ENCODE peak calls at places on chromosomes 7 and 10, in seven cellular contexts. One of them, this sample, is unnamed. For H3K9me3, the result is how much of the 10 kb centered on the place peaks cover.

GRCh38 chr10:112585052-112585451 is 138.0 kb downstream of the VTI1A start:
- DNase-seq in left ventricle myocardium inferior: no peak
- DNase-seq in tibial nerve: no peak
- DNase-seq in testis: no peak
- DNase-seq in neuronal stem cell: no peak
- DNase-seq in aorta: no peak
- DNase-seq in MG63: peak
- DNase-seq in this sample: no peak

GRCh38 chr7:142790565-142790964 is 19.8 kb downstream of the PRSS2 start:
- DNase-seq in left ventricle myocardium inferior: no peak
- DNase-seq in tibial nerve: no peak
- DNase-seq in testis: no peak
- DNase-seq in neuronal stem cell: no peak
- DNase-seq in aorta: no peak
- DNase-seq in MG63: no peak
- DNase-seq in this sample: no peak

GRCh38 chr7:105591522-105591921 is 10.2 kb upstream of the EFCAB10 start:
- DNase-seq in left ventricle myocardium inferior: no peak
- DNase-seq in tibial nerve: no peak
- DNase-seq in testis: no peak
- DNase-seq in neuronal stem cell: no peak
- DNase-seq in aorta: no peak
- DNase-seq in MG63: no peak
- DNase-seq in this sample: no peak

GRCh38 chr10:93032809-93033137 is 27.8 kb upstream of the CYP26C1 start:
- DNase-seq in left ventricle myocardium inferior: no peak
- DNase-seq in tibial nerve: no peak
- DNase-seq in testis: no peak
- DNase-seq in neuronal stem cell: no peak
- DNase-seq in aorta: no peak
- DNase-seq in MG63: no peak
- DNase-seq in this sample: no peak

GRCh38 chr10:49484501-49485230 is 54.3 kb downstream of the ERCC6 start:
- DNase-seq in left ventricle myocardium inferior: no peak
- DNase-seq in tibial nerve: no peak
- DNase-seq in testis: no peak
- DNase-seq in neuronal stem cell: no peak
- DNase-seq in aorta: no peak
- DNase-seq in MG63: no peak
- DNase-seq in this sample: no peak

GRCh38 chr10:93376372-93377296 is 105.5 kb downstream of the MYOF start:
- DNase-seq in left ventricle myocardium inferior: no peak
- DNase-seq in tibial nerve: no peak
- DNase-seq in testis: peak
- DNase-seq in neuronal stem cell: peak
- DNase-seq in aorta: peak
- DNase-seq in MG63: peak
- DNase-seq in this sample: no peak

GRCh38 chr10:99917963-99918825 is 91.6 kb downstream of the DNMBP start:
- DNase-seq in left ventricle myocardium inferior: peak
- DNase-seq in tibial nerve: no peak
- DNase-seq in testis: peak
- DNase-seq in neuronal stem cell: peak
- DNase-seq in aorta: peak
- DNase-seq in MG63: no peak
- DNase-seq in this sample: no peak

GRCh38 chr7:14836571-14837189 is 65.9 kb downstream of the DGKB start:
- DNase-seq in left ventricle myocardium inferior: peak
- DNase-seq in tibial nerve: no peak
- DNase-seq in testis: no peak
- DNase-seq in neuronal stem cell: peak
- DNase-seq in aorta: no peak
- DNase-seq in MG63: peak
- DNase-seq in this sample: no peak

GRCh38 chr10:63544418-63544817 is 23.2 kb downstream of the REEP3 start:
- DNase-seq in left ventricle myocardium inferior: no peak
- DNase-seq in tibial nerve: no peak
- DNase-seq in testis: no peak
- DNase-seq in neuronal stem cell: no peak
- DNase-seq in aorta: no peak
- DNase-seq in MG63: no peak
- DNase-seq in this sample: no peak

GRCh38 chr7:108079291-108080057 is 50.7 kb downstream of the LAMB4 start:
- DNase-seq in left ventricle myocardium inferior: no peak
- DNase-seq in tibial nerve: no peak
- DNase-seq in testis: no peak
- DNase-seq in neuronal stem cell: no peak
- DNase-seq in aorta: no peak
- DNase-seq in MG63: peak
- DNase-seq in this sample: no peak

GRCh38 chr7:108077714-108078113 is 52.4 kb downstream of the LAMB4 start:
- DNase-seq in left ventricle myocardium inferior: no peak
- DNase-seq in tibial nerve: no peak
- DNase-seq in testis: no peak
- DNase-seq in neuronal stem cell: no peak
- DNase-seq in aorta: no peak
- DNase-seq in MG63: no peak
- DNase-seq in this sample: no peak

GRCh38 chr7:108073305-108074070 is 56.7 kb downstream of the LAMB4 start:
- DNase-seq in left ventricle myocardium inferior: no peak
- DNase-seq in tibial nerve: no peak
- DNase-seq in testis: no peak
- DNase-seq in neuronal stem cell: no peak
- DNase-seq in aorta: no peak
- DNase-seq in MG63: no peak
- DNase-seq in this sample: no peak

GRCh38 chr7:108078156-108078781 is 51.9 kb downstream of the LAMB4 start:
- DNase-seq in left ventricle myocardium inferior: no peak
- DNase-seq in tibial nerve: no peak
- DNase-seq in testis: no peak
- DNase-seq in neuronal stem cell: no peak
- DNase-seq in aorta: no peak
- DNase-seq in MG63: no peak
- DNase-seq in this sample: no peak

GRCh38 chr7:108076141-108076540 is 54.0 kb downstream of the LAMB4 start:
- DNase-seq in left ventricle myocardium inferior: no peak
- DNase-seq in tibial nerve: no peak
- DNase-seq in testis: no peak
- DNase-seq in neuronal stem cell: no peak
- DNase-seq in aorta: no peak
- DNase-seq in MG63: no peak
- DNase-seq in this sample: no peak
- H3K9me3 ChIP-seq in left ventricle myocardium inferior: under half
- H3K9me3 ChIP-seq in tibial nerve: under half
- H3K9me3 ChIP-seq in testis: under half
- H3K9me3 ChIP-seq in neuronal stem cell: under half
- H3K9me3 ChIP-seq in aorta: under half
- H3K9me3 ChIP-seq in MG63: under half
- H3K9me3 ChIP-seq in this sample: under half

GRCh38 chr7:17266559-17266958 is 31.9 kb upstream of the AHR start:
- DNase-seq in left ventricle myocardium inferior: no peak
- DNase-seq in tibial nerve: no peak
- DNase-seq in testis: no peak
- DNase-seq in neuronal stem cell: no peak
- DNase-seq in aorta: no peak
- DNase-seq in MG63: no peak
- DNase-seq in this sample: no peak

GRCh38 chr7:17274551-17275245 is 23.8 kb upstream of the AHR start:
- DNase-seq in left ventricle myocardium inferior: no peak
- DNase-seq in tibial nerve: no peak
- DNase-seq in testis: no peak
- DNase-seq in neuronal stem cell: no peak
- DNase-seq in aorta: no peak
- DNase-seq in MG63: no peak
- DNase-seq in this sample: no peak

GRCh38 chr7:17269345-17270221 is 28.9 kb upstream of the AHR start:
- DNase-seq in left ventricle myocardium inferior: no peak
- DNase-seq in tibial nerve: no peak
- DNase-seq in testis: no peak
- DNase-seq in neuronal stem cell: no peak
- DNase-seq in aorta: no peak
- DNase-seq in MG63: no peak
- DNase-seq in this sample: no peak
- H3K9me3 ChIP-seq in left ventricle myocardium inferior: half or more
- H3K9me3 ChIP-seq in tibial nerve: under half
- H3K9me3 ChIP-seq in testis: under half
- H3K9me3 ChIP-seq in neuronal stem cell: under half
- H3K9me3 ChIP-seq in aorta: under half
- H3K9me3 ChIP-seq in MG63: under half
- H3K9me3 ChIP-seq in this sample: under half

GRCh38 chr7:157634401-157635147 is 297.8 kb downstream of the DNAJB6 start:
- DNase-seq in left ventricle myocardium inferior: no peak
- DNase-seq in tibial nerve: no peak
- DNase-seq in testis: no peak
- DNase-seq in neuronal stem cell: no peak
- DNase-seq in aorta: no peak
- DNase-seq in MG63: no peak
- DNase-seq in this sample: no peak
- H3K9me3 ChIP-seq in left ventricle myocardium inferior: under half
- H3K9me3 ChIP-seq in tibial nerve: under half
- H3K9me3 ChIP-seq in testis: under half
- H3K9me3 ChIP-seq in neuronal stem cell: under half
- H3K9me3 ChIP-seq in aorta: under half
- H3K9me3 ChIP-seq in MG63: under half
- H3K9me3 ChIP-seq in this sample: under half

DNA sequence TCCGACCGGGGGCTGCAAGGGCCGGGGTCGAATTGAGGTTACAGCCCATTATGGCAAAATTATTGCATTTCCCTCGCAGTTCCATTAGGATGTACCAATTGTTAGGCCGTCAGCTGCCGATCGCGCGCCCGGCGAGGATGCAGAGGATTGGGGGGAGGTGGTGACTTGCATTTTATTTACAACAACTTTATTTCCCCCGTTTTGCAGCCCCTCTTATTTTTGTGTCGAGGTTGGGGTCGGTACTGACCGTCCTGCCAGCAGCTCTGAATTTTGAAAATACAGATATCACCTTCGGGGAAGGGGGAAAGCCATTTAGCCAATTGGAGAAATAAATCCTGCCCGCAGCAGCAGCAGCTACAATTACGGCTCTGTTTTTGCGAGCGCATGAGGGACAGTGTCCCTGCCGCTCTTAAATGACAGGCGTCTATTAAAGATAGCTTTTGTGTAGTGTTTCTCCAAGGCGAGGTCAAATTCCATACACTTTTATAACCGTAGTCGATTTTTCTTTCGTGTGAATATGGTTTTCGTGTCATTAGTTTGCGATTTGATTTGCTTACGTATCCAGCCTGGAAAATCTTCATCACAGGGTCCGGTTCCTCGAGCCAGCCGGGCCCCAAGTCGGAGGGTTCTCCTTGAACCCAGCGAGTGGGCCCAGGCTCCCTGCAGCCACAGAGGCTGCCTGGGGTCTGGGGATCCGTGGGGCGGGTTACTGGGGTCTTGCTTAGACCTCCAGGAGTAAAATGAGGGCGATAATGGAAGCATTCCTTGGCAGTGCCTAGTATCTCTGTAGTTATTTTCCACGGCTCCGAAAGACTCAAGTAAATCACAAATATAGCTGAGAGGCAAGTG is 693 bp upstream of the HOXA5 start:
- DNase-seq in left ventricle myocardium inferior: no peak
- DNase-seq in tibial nerve: no peak
- DNase-seq in testis: peak
- DNase-seq in neuronal stem cell: no peak
- DNase-seq in aorta: no peak
- DNase-seq in MG63: no peak
- DNase-seq in this sample: no peak
- H3K9me3 ChIP-seq in left ventricle myocardium inferior: under half
- H3K9me3 ChIP-seq in tibial nerve: under half
- H3K9me3 ChIP-seq in testis: under half
- H3K9me3 ChIP-seq in neuronal stem cell: under half
- H3K9me3 ChIP-seq in aorta: under half
- H3K9me3 ChIP-seq in MG63: under half
- H3K9me3 ChIP-seq in this sample: under half

DNA sequence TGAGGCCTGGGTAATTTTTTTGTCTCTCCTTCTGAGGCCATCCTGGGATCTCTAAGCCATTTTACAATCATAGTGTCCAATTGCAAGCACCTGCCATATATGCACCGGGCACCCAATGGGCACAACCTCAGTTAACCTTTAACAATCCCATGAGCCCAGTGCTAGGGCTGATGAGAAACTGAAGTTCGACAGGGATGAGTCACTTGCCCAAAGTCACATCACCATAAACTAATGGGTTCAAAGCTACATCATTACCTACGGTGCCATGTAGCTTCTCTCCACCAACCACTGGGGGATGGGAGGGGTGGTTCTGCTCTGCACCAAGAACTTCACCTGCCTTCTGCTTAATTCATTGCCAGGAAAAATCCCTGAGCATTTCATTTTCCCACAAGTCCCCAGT is 95.8 kb upstream of the ZNF716 start:
- DNase-seq in left ventricle myocardium inferior: no peak
- DNase-seq in tibial nerve: no peak
- DNase-seq in testis: no peak
- DNase-seq in neuronal stem cell: no peak
- DNase-seq in aorta: no peak
- DNase-seq in MG63: no peak
- DNase-seq in this sample: no peak
- H3K9me3 ChIP-seq in left ventricle myocardium inferior: under half
- H3K9me3 ChIP-seq in tibial nerve: under half
- H3K9me3 ChIP-seq in testis: under half
- H3K9me3 ChIP-seq in neuronal stem cell: half or more
- H3K9me3 ChIP-seq in aorta: under half
- H3K9me3 ChIP-seq in MG63: under half
- H3K9me3 ChIP-seq in this sample: under half

GRCh38 chr10:7343040-7343439 is 67.8 kb downstream of the SFMBT2 start:
- DNase-seq in left ventricle myocardium inferior: no peak
- DNase-seq in tibial nerve: no peak
- DNase-seq in testis: no peak
- DNase-seq in neuronal stem cell: no peak
- DNase-seq in aorta: no peak
- DNase-seq in MG63: no peak
- DNase-seq in this sample: no peak
- H3K9me3 ChIP-seq in left ventricle myocardium inferior: under half
- H3K9me3 ChIP-seq in tibial nerve: under half
- H3K9me3 ChIP-seq in testis: under half
- H3K9me3 ChIP-seq in neuronal stem cell: under half
- H3K9me3 ChIP-seq in aorta: under half
- H3K9me3 ChIP-seq in MG63: under half
- H3K9me3 ChIP-seq in this sample: under half

GRCh38 chr7:71439316-71439715 is 307.4 kb downstream of the GALNT17 start:
- DNase-seq in left ventricle myocardium inferior: no peak
- DNase-seq in tibial nerve: no peak
- DNase-seq in testis: no peak
- DNase-seq in neuronal stem cell: no peak
- DNase-seq in aorta: no peak
- DNase-seq in MG63: no peak
- DNase-seq in this sample: no peak

GRCh38 chr7:71444130-71444529 is 312.2 kb downstream of the GALNT17 start:
- DNase-seq in left ventricle myocardium inferior: no peak
- DNase-seq in tibial nerve: no peak
- DNase-seq in testis: no peak
- DNase-seq in neuronal stem cell: no peak
- DNase-seq in aorta: no peak
- DNase-seq in MG63: no peak
- DNase-seq in this sample: no peak

GRCh38 chr7:71443197-71443542 is 311.2 kb downstream of the GALNT17 start:
- DNase-seq in left ventricle myocardium inferior: no peak
- DNase-seq in tibial nerve: no peak
- DNase-seq in testis: no peak
- DNase-seq in neuronal stem cell: no peak
- DNase-seq in aorta: no peak
- DNase-seq in MG63: no peak
- DNase-seq in this sample: no peak

GRCh38 chr7:71442492-71443196 is 310.7 kb downstream of the GALNT17 start:
- DNase-seq in left ventricle myocardium inferior: no peak
- DNase-seq in tibial nerve: no peak
- DNase-seq in testis: no peak
- DNase-seq in neuronal stem cell: no peak
- DNase-seq in aorta: no peak
- DNase-seq in MG63: no peak
- DNase-seq in this sample: no peak
- H3K9me3 ChIP-seq in left ventricle myocardium inferior: under half
- H3K9me3 ChIP-seq in tibial nerve: under half
- H3K9me3 ChIP-seq in testis: under half
- H3K9me3 ChIP-seq in neuronal stem cell: under half
- H3K9me3 ChIP-seq in aorta: under half
- H3K9me3 ChIP-seq in MG63: under half
- H3K9me3 ChIP-seq in this sample: under half